ENCODE peak calls at places on chromosomes 13 and 19, in seven cellular contexts. H is naive thymus-derived CD4-positive, alpha-beta T cell; W is lower lobe of right lung; R is transverse colon; N is CD4-positive, CD25-positive, alpha-beta regulatory T cell; V is SK-N-SH; K is AG04450. E is an unnamed sample.

GRCh38 chr13:27319404-27319803 is 48.8 kb downstream of the RASL11A start:
- DNase-seq in R (no peak), N (no peak), K (no peak), W (no peak), V (no peak), H (no peak), E (no peak)

GRCh38 chr13:25178070-25178469 is 6.0 kb upstream of the AMER2 start:
- DNase-seq in N (no peak), R (no peak), V (no peak), K (no peak), W (no peak), H (no peak), E (no peak)

GRCh38 chr13:75876371-75877050 is 240.4 kb downstream of the LMO7 start:
- DNase-seq in N (peak), R (peak), K (peak), W (no peak), H (peak), V (peak), E (peak)

GRCh38 chr19:47663911-47664771 is 49.1 kb upstream of the EHD2 start:
- DNase-seq in W (peak), V (no peak), H (no peak), K (peak), R (peak), N (no peak), E (no peak)

GRCh38 chr13:111153977-111154332 is 38.8 kb downstream of the ARHGEF7 start:
- DNase-seq in H (no peak), K (no peak), N (peak), V (no peak), R (peak), W (no peak), E (no peak)

GRCh38 chr13:98890186-98890585 is 87.7 kb downstream of the DOCK9 start:
- DNase-seq in N (no peak), K (peak), H (no peak), V (no peak), R (no peak), W (no peak), E (no peak)

GRCh38 chr13:98466634-98467236 is 110.2 kb downstream of the STK24 start:
- DNase-seq in K (no peak), V (peak), R (peak), H (no peak), W (no peak), N (no peak), E (no peak)

GRCh38 chr13:49098771-49099512 is 121.2 kb upstream of the MLNR start:
- DNase-seq in W (no peak), V (peak), N (peak), R (no peak), K (no peak), H (no peak), E (no peak)

GRCh38 chr13:46143239-46143701 is 38.4 kb upstream of the CPB2 start:
- DNase-seq in R (no peak), N (no peak), K (no peak), H (no peak), W (no peak), V (no peak), E (no peak)

GRCh38 chr19:34597596-34597995 is 79.4 kb downstream of the SCGB2B2 start:
- DNase-seq in H (no peak), V (no peak), N (no peak), K (no peak), R (no peak), W (no peak), E (no peak)

GRCh38 chr19:38209671-38210457 is 14.2 kb downstream of the DPF1 start:
- DNase-seq in K (no peak), H (no peak), R (peak), V (peak), N (no peak), W (peak), E (no peak)
- H3K4me3 ChIP-seq in K (peak), H (no peak), R (no peak), V (no peak), N (no peak), W (peak), E (no peak)

GRCh38 chr13:38667526-38668094 is 19.3 kb upstream of the FREM2 start:
- DNase-seq in K (no peak), W (no peak), N (no peak), V (no peak), H (no peak), R (no peak), E (no peak)
- H3K4me3 ChIP-seq in K (no peak), W (no peak), N (no peak), V (no peak), H (no peak), R (no peak), E (no peak)

GRCh38 chr13:114063545-114064515 is 68.6 kb downstream of the RASA3 start:
- DNase-seq in H (no peak), R (peak), W (peak), V (peak), N (no peak), K (no peak), E (no peak)
- H3K4me3 ChIP-seq in H (no peak), R (peak), W (peak), V (peak), N (no peak), K (peak), E (no peak)

GRCh38 chr19:44726465-44726864 is 22.0 kb upstream of the BCL3 start:
- DNase-seq in H (no peak), V (no peak), W (peak), K (no peak), N (no peak), R (peak), E (no peak)

GRCh38 chr19:44723952-44724319 is 24.6 kb upstream of the BCL3 start:
- DNase-seq in N (peak), K (peak), W (peak), H (peak), R (peak), V (peak), E (peak)

GRCh38 chr19:44723299-44723951 is 24.5 kb downstream of the CEACAM16 start:
- DNase-seq in R (no peak), H (no peak), V (no peak), K (no peak), W (no peak), N (no peak), E (no peak)

GRCh38 chr19:44725684-44726083 is 22.8 kb upstream of the BCL3 start:
- DNase-seq in V (no peak), R (peak), H (no peak), K (no peak), W (no peak), N (no peak), E (no peak)

DNA sequence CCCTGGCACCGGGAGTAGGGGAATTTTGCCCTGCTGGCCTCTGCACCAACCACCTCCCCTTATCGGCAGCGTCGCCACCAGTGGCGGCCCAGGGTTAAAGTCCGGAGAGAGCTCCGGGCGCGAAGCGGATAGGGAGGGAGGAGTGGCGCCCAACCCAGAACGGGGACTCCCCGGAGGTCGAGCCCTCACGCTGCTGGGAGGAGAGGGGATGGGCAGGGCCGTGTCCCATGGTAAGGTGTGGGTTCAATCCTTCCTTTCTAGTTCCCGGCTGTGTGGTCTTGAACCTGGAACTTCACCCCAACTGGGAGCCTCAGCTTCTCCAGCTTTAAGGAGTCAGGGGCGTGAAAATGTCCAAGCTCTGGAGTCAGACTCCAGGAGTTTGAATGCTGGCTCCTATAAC is 23.3 kb upstream of the BCL3 start:
- DNase-seq in N (no peak), W (no peak), K (no peak), R (peak), V (no peak), H (no peak), E (no peak)
- H3K4me3 ChIP-seq in N (no peak), W (peak), K (no peak), R (no peak), V (no peak), H (no peak), E (no peak)

DNA sequence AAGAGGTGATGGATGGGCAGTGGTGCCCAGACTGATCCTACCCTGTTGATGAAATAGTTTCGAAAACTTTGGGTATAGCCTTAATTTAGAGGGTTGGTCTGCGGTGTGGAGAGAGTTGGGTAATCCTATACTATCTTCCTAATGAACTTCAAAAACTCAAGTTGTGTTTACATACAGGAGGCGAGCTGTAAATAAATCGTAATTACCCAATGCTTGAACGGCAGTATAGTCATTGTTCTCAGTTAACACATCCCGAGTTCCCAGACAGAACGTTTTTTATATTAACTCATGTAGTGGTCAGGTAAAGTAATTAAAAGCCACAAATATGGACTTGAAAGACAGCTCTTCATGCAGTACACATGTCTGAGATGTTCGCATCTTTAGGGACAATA is 1.5 kb downstream of the PDS5B start:
- DNase-seq in V (no peak), R (no peak), K (no peak), H (no peak), W (no peak), N (no peak), E (no peak)
- H3K4me3 ChIP-seq in V (peak), R (peak), K (peak), H (peak), W (peak), N (peak), E (peak)

DNA sequence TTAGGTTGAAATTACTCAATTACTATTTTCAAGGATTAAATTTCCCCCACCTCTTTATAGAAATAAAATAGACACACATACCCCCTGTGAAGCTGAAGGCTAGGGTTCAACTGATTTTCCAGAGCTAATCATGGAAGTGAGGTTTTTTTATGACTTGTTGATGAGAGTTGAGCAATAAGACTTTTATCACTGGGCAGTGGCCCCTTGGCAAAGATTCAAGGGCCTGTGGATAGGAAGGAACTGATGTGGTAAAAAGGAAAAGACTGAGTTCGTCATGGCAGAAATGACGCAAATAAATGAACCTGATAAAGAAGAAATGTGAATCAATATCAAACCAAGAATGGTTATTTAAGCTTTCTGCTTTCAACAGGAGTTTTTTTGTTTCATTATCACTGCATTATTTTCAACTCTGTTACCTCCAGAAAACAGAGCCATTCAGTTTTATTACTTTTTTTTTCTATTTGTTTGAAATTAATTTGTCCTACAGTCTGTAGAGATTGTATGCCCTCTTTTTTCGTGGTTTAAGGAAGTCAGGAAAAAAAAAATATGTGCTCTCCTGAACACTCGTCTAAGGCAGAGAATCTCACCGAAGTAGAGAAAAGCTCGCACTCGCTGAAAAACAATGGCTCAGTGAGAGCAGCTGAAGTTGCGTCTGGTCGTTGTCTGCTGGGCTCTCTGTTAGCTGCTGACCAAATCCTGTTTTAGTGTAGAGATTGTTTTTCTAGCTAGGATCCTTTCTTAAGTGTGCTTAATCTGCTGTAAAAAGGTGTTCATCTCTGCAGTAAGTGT is 38.9 kb downstream of the STOML3 start:
- DNase-seq in K (no peak), H (no peak), W (no peak), N (no peak), V (no peak), R (peak), E (no peak)
- H3K4me3 ChIP-seq in K (no peak), H (no peak), W (no peak), N (no peak), V (no peak), R (no peak), E (no peak)

GRCh38 chr19:45231891-45232290 is 13.3 kb downstream of the EXOC3L2 start:
- DNase-seq in K (no peak), R (no peak), V (peak), W (no peak), H (no peak), N (no peak), E (no peak)

GRCh38 chr19:45234089-45234869 is 10.9 kb downstream of the EXOC3L2 start:
- DNase-seq in K (no peak), N (no peak), R (no peak), V (peak), H (no peak), W (no peak), E (no peak)

GRCh38 chr19:45238556-45238955 is 6.7 kb downstream of the EXOC3L2 start:
- DNase-seq in W (no peak), R (no peak), H (no peak), N (no peak), K (no peak), V (no peak), E (no peak)

DNA sequence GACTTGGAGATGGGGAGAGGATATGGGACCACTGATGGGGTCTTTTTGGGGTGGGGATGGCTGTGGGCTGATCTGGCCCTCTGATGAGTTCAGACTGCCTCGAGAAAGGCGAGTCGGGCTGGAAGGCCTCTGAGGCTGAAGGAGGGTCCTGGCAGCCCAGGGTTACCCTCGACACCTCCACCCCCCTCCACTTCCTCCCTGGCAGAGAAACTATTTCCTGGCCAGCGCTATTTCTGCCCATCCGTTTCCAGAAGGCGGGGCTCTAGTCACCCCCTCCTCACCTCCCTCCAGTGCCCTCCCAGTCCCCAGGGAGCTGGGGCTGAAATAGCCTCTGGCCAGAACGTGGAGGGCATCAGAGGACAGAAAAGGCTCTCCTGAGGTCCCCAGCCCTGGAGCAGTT is 9.7 kb downstream of the EXOC3L2 start:
- DNase-seq in W (no peak), K (no peak), N (no peak), R (no peak), V (peak), H (no peak), E (no peak)
- H3K4me3 ChIP-seq in W (no peak), K (no peak), N (no peak), R (no peak), V (no peak), H (no peak), E (no peak)

DNA sequence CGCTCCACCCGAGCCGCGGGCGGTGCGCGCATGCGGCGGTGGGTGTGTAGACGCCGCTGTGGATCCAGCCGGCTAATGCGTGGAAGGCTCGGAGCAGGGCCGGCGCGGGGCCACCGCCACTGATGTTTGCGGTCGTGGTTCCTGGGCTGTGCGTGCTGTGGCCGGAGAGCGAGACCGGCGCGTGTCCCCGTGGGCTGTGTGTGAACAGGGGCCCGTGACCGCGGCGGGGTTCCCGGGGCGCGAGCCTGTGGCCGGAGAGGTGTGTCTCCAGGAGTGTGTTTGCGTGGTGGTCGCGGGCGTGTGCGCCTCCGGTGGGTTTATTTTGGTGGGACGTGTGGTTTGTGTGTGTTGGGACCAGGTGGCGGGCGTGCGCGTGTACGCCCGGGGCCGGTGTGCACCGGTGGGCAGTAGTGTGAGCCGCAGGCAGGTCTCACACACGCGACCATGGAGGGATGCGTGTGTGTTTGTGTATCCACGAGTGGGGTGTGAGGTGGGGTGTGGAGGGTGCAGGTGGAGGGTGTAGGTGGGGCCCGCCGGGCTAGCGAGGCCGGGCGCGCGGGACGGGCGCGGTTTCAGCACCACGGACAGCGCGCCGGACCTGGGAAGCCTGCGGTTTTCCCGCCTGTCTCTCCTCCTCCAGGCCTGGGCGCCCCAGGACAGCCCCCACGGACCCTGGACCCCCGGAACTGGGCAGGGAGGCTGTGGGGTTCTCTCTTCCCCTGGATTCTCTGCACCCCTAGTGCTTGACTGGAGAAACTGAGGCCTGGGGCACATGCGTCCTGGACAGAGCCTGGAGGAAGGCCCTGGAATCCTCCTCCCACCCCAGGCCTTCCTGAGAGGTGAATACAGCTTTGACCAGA is 1.6 kb downstream of the HCN2 start:
- DNase-seq in R (no peak), V (no peak), W (no peak), H (no peak), K (no peak), N (no peak), E (no peak)
- H3K4me3 ChIP-seq in R (no peak), V (peak), W (no peak), H (no peak), K (no peak), N (no peak), E (no peak)

E was measured in Jurkat, Clone E6-1.